ENCODE peak calls at places on chromosome 19, in nine cellular contexts. One of them, this sample, is unnamed.

GRCh38 chr19:50214699-50215543 is 11.5 kb downstream of the MYH14 start:
- DNase-seq in IMR-90: no peak
- DNase-seq in thoracic aorta: no peak
- DNase-seq in testis: no peak
- DNase-seq in bronchial epithelial cell: peak; percentile 29
- DNase-seq in esophagus squamous epithelium: no peak
- DNase-seq in CD8-positive, alpha-beta T cell: no peak
- DNase-seq in fibroblast of lung: no peak
- DNase-seq in hepatocyte: peak; percentile 79
- DNase-seq in this sample: peak; percentile 71

GRCh38 chr19:44356383-44357111 is at the start of gene ZNF112:
- DNase-seq in IMR-90: peak; percentile 91
- DNase-seq in thoracic aorta: peak; percentile 56
- DNase-seq in testis: peak; percentile 96
- DNase-seq in bronchial epithelial cell: peak; percentile 93
- DNase-seq in esophagus squamous epithelium: no peak
- DNase-seq in CD8-positive, alpha-beta T cell: no peak
- DNase-seq in fibroblast of lung: peak; percentile 92
- DNase-seq in hepatocyte: peak; percentile 93
- DNase-seq in this sample: peak; percentile 96

GRCh38 chr19:38389101-38389925 is 816 bp downstream of the SPRED3 start:
- DNase-seq in IMR-90: peak; percentile 82
- DNase-seq in thoracic aorta: peak; percentile 46
- DNase-seq in testis: peak; percentile 48
- DNase-seq in bronchial epithelial cell: peak; percentile 81
- DNase-seq in esophagus squamous epithelium: no peak
- DNase-seq in CD8-positive, alpha-beta T cell: peak; percentile 53
- DNase-seq in fibroblast of lung: peak; percentile 75
- DNase-seq in hepatocyte: peak; percentile 58
- DNase-seq in this sample: peak; percentile 53

GRCh38 chr19:34712606-34713261 is 21.3 kb upstream of the ZNF181 start:
- DNase-seq in IMR-90: peak; percentile 82
- DNase-seq in thoracic aorta: no peak
- DNase-seq in testis: peak; percentile 71
- DNase-seq in bronchial epithelial cell: peak; percentile 66
- DNase-seq in esophagus squamous epithelium: no peak
- DNase-seq in CD8-positive, alpha-beta T cell: peak; percentile 69
- DNase-seq in fibroblast of lung: peak; percentile 87
- DNase-seq in hepatocyte: peak; percentile 83
- DNase-seq in this sample: peak; percentile 89

GRCh38 chr19:42553292-42554045 is 25.2 kb upstream of the CEACAM1 start:
- DNase-seq in IMR-90: peak; percentile 67
- DNase-seq in thoracic aorta: no peak
- DNase-seq in testis: no peak
- DNase-seq in bronchial epithelial cell: peak; percentile 20
- DNase-seq in esophagus squamous epithelium: no peak
- DNase-seq in CD8-positive, alpha-beta T cell: peak; percentile 21
- DNase-seq in fibroblast of lung: peak; percentile 53
- DNase-seq in hepatocyte: no peak
- DNase-seq in this sample: peak; percentile 14

GRCh38 chr19:12764698-12765097 is 10.7 kb downstream of the HOOK2 start:
- DNase-seq in IMR-90: no peak
- DNase-seq in thoracic aorta: no peak
- DNase-seq in testis: no peak
- DNase-seq in bronchial epithelial cell: no peak
- DNase-seq in esophagus squamous epithelium: no peak
- DNase-seq in CD8-positive, alpha-beta T cell: no peak
- DNase-seq in fibroblast of lung: no peak
- DNase-seq in hepatocyte: no peak
- DNase-seq in this sample: no peak

GRCh38 chr19:11390933-11391680 is 7.0 kb upstream of the EPOR start:
- DNase-seq in IMR-90: no peak
- DNase-seq in thoracic aorta: no peak
- DNase-seq in testis: no peak
- DNase-seq in bronchial epithelial cell: no peak
- DNase-seq in esophagus squamous epithelium: no peak
- DNase-seq in CD8-positive, alpha-beta T cell: no peak
- DNase-seq in fibroblast of lung: no peak
- DNase-seq in hepatocyte: no peak
- DNase-seq in this sample: no peak

GRCh38 chr19:35055715-35056179 is 14.2 kb downstream of the HPN start:
- DNase-seq in IMR-90: no peak
- DNase-seq in thoracic aorta: no peak
- DNase-seq in testis: no peak
- DNase-seq in bronchial epithelial cell: peak; percentile 15
- DNase-seq in esophagus squamous epithelium: no peak
- DNase-seq in CD8-positive, alpha-beta T cell: no peak
- DNase-seq in fibroblast of lung: no peak
- DNase-seq in hepatocyte: peak; percentile 47
- DNase-seq in this sample: no peak

DNA sequence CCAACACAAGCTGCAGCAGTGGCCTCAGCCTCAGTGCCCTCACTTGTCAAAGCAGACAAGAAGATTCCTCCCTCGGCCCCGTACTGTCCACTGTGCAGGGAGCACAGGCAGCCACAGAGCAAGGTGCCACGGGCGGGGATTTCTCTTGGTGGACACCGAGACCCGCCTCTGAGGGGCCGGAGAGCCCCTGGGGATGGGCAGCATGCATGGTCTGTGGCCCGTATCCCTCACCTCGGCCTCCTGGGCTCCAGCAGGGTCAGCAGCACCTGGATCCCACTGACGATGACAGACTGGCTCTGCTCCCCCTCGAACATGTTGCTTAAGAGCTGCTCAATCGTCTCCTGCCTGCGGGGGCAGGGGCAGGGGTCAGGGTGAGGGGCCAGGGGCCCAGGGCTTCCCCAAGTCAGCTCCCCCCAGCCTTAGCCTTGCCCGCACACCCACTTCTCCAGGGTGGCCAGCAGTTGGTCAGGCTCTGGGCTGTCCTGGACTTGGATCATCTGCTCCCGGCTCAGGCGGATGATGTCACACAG is 13.4 kb upstream of the TMEM86B start:
- DNase-seq in IMR-90: no peak
- DNase-seq in thoracic aorta: no peak
- DNase-seq in testis: no peak
- DNase-seq in bronchial epithelial cell: no peak
- DNase-seq in esophagus squamous epithelium: no peak
- DNase-seq in CD8-positive, alpha-beta T cell: no peak
- DNase-seq in fibroblast of lung: no peak
- DNase-seq in hepatocyte: no peak
- DNase-seq in this sample: no peak
- H3K36me3 ChIP-seq in IMR-90: peaks cover 77% of the 10 kb centered on the region
- H3K36me3 ChIP-seq in thoracic aorta: peaks cover 84% of the 10 kb centered on the region
- H3K36me3 ChIP-seq in testis: no peaks in the 10 kb centered on the region
- H3K36me3 ChIP-seq in bronchial epithelial cell: peaks cover 61% of the 10 kb centered on the region
- H3K36me3 ChIP-seq in esophagus squamous epithelium: peaks cover 100% of the 10 kb centered on the region
- H3K36me3 ChIP-seq in CD8-positive, alpha-beta T cell: peaks cover 91% of the 10 kb centered on the region
- H3K36me3 ChIP-seq in fibroblast of lung: peaks cover 41% of the 10 kb centered on the region
- H3K36me3 ChIP-seq in hepatocyte: no peaks in the 10 kb centered on the region
- H3K36me3 ChIP-seq in this sample: peaks cover 53% of the 10 kb centered on the region

GRCh38 chr19:5222821-5223321 is 117.7 kb downstream of the PTPRS start:
- DNase-seq in IMR-90: no peak
- DNase-seq in thoracic aorta: no peak
- DNase-seq in testis: no peak
- DNase-seq in bronchial epithelial cell: no peak
- DNase-seq in esophagus squamous epithelium: no peak
- DNase-seq in CD8-positive, alpha-beta T cell: no peak
- DNase-seq in fibroblast of lung: no peak
- DNase-seq in hepatocyte: no peak
- DNase-seq in this sample: no peak

GRCh38 chr19:5225486-5226345 is 114.9 kb downstream of the PTPRS start:
- DNase-seq in IMR-90: no peak
- DNase-seq in thoracic aorta: no peak
- DNase-seq in testis: no peak
- DNase-seq in bronchial epithelial cell: no peak
- DNase-seq in esophagus squamous epithelium: no peak
- DNase-seq in CD8-positive, alpha-beta T cell: no peak
- DNase-seq in fibroblast of lung: no peak
- DNase-seq in hepatocyte: no peak
- DNase-seq in this sample: peak; percentile 44

GRCh38 chr19:5220866-5221265 is 119.7 kb downstream of the PTPRS start:
- DNase-seq in IMR-90: no peak
- DNase-seq in thoracic aorta: no peak
- DNase-seq in testis: no peak
- DNase-seq in bronchial epithelial cell: no peak
- DNase-seq in esophagus squamous epithelium: no peak
- DNase-seq in CD8-positive, alpha-beta T cell: no peak
- DNase-seq in fibroblast of lung: no peak
- DNase-seq in hepatocyte: no peak
- DNase-seq in this sample: no peak

GRCh38 chr19:5222178-5222577 is 118.4 kb downstream of the PTPRS start:
- DNase-seq in IMR-90: no peak
- DNase-seq in thoracic aorta: no peak
- DNase-seq in testis: no peak
- DNase-seq in bronchial epithelial cell: no peak
- DNase-seq in esophagus squamous epithelium: no peak
- DNase-seq in CD8-positive, alpha-beta T cell: no peak
- DNase-seq in fibroblast of lung: no peak
- DNase-seq in hepatocyte: no peak
- DNase-seq in this sample: no peak

DNA sequence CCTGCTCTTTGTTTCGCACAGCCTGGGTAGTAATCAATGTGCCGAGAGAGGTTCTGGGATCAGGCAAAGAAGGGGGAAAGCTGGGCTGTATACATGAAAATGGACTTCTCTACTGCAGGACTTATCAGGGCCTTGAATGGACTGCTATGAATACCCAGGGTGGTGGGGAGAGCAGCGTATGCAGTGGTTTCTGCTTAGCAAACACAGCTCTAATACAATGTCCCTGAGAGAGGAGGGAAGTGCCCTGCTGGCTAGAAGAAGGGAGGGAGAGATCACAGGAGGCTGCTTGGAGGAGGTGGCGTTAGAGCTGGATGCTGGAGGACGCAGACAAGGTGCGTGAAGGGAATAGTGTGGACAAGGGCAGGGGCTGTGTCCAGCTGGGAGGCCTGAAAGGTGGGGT is 116.1 kb downstream of the PTPRS start:
- DNase-seq in IMR-90: no peak
- DNase-seq in thoracic aorta: no peak
- DNase-seq in testis: no peak
- DNase-seq in bronchial epithelial cell: no peak
- DNase-seq in esophagus squamous epithelium: no peak
- DNase-seq in CD8-positive, alpha-beta T cell: no peak
- DNase-seq in fibroblast of lung: no peak
- DNase-seq in hepatocyte: no peak
- DNase-seq in this sample: no peak
- H3K4me3 ChIP-seq in IMR-90: no peak overlapping the region
- H3K4me3 ChIP-seq in thoracic aorta: no peak overlapping the region
- H3K4me3 ChIP-seq in testis: no peak overlapping the region
- H3K4me3 ChIP-seq in bronchial epithelial cell: no peak overlapping the region
- H3K4me3 ChIP-seq in esophagus squamous epithelium: no peak overlapping the region
- H3K4me3 ChIP-seq in CD8-positive, alpha-beta T cell: no peak overlapping the region
- H3K4me3 ChIP-seq in fibroblast of lung: no peak overlapping the region
- H3K4me3 ChIP-seq in hepatocyte: no peak overlapping the region
- H3K4me3 ChIP-seq in this sample: no peak overlapping the region

GRCh38 chr19:8453616-8454015 is 8.8 kb downstream of the HNRNPM start:
- DNase-seq in IMR-90: no peak
- DNase-seq in thoracic aorta: no peak
- DNase-seq in testis: no peak
- DNase-seq in bronchial epithelial cell: no peak
- DNase-seq in esophagus squamous epithelium: no peak
- DNase-seq in CD8-positive, alpha-beta T cell: no peak
- DNase-seq in fibroblast of lung: no peak
- DNase-seq in hepatocyte: no peak
- DNase-seq in this sample: no peak

GRCh38 chr19:8455018-8455417 is 10.2 kb downstream of the HNRNPM start:
- DNase-seq in IMR-90: no peak
- DNase-seq in thoracic aorta: no peak
- DNase-seq in testis: no peak
- DNase-seq in bronchial epithelial cell: no peak
- DNase-seq in esophagus squamous epithelium: no peak
- DNase-seq in CD8-positive, alpha-beta T cell: no peak
- DNase-seq in fibroblast of lung: no peak
- DNase-seq in hepatocyte: no peak
- DNase-seq in this sample: no peak

GRCh38 chr19:8452446-8453123 is 7.8 kb downstream of the HNRNPM start:
- DNase-seq in IMR-90: no peak
- DNase-seq in thoracic aorta: no peak
- DNase-seq in testis: no peak
- DNase-seq in bronchial epithelial cell: no peak
- DNase-seq in esophagus squamous epithelium: no peak
- DNase-seq in CD8-positive, alpha-beta T cell: no peak
- DNase-seq in fibroblast of lung: no peak
- DNase-seq in hepatocyte: no peak
- DNase-seq in this sample: no peak

GRCh38 chr19:8456064-8456463 is 11.3 kb downstream of the HNRNPM start:
- DNase-seq in IMR-90: no peak
- DNase-seq in thoracic aorta: no peak
- DNase-seq in testis: no peak
- DNase-seq in bronchial epithelial cell: no peak
- DNase-seq in esophagus squamous epithelium: no peak
- DNase-seq in CD8-positive, alpha-beta T cell: no peak
- DNase-seq in fibroblast of lung: no peak
- DNase-seq in hepatocyte: no peak
- DNase-seq in this sample: no peak

DNA sequence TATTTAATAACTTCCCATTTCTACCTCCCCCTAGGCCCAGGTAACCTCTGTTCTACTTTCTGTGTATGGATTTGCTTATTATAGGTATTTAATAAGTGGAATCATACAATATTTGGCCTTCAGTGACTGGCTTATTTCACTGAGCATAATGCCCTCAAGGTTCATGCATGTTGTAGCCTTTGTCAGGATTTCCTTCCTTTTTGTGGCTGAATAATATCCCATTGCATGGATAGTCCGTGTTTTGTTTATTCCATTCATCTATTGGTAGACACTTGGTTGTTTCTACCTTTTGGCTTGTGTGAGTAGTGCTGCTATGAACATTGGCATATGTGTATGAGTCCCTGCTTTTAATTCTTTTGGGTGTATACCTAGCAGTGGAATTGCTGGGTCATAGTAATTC is 9.4 kb downstream of the HNRNPM start:
- DNase-seq in IMR-90: no peak
- DNase-seq in thoracic aorta: no peak
- DNase-seq in testis: no peak
- DNase-seq in bronchial epithelial cell: no peak
- DNase-seq in esophagus squamous epithelium: no peak
- DNase-seq in CD8-positive, alpha-beta T cell: no peak
- DNase-seq in fibroblast of lung: no peak
- DNase-seq in hepatocyte: no peak
- DNase-seq in this sample: no peak
- H3K36me3 ChIP-seq in IMR-90: peaks cover 17% of the 10 kb centered on the region
- H3K36me3 ChIP-seq in thoracic aorta: peaks cover 8% of the 10 kb centered on the region
- H3K36me3 ChIP-seq in testis: no peaks in the 10 kb centered on the region
- H3K36me3 ChIP-seq in bronchial epithelial cell: peaks cover 15% of the 10 kb centered on the region
- H3K36me3 ChIP-seq in esophagus squamous epithelium: peaks cover 66% of the 10 kb centered on the region
- H3K36me3 ChIP-seq in CD8-positive, alpha-beta T cell: peaks cover 17% of the 10 kb centered on the region
- H3K36me3 ChIP-seq in fibroblast of lung: peaks cover 2% of the 10 kb centered on the region
- H3K36me3 ChIP-seq in hepatocyte: no peaks in the 10 kb centered on the region
- H3K36me3 ChIP-seq in this sample: peaks cover 42% of the 10 kb centered on the region

DNA sequence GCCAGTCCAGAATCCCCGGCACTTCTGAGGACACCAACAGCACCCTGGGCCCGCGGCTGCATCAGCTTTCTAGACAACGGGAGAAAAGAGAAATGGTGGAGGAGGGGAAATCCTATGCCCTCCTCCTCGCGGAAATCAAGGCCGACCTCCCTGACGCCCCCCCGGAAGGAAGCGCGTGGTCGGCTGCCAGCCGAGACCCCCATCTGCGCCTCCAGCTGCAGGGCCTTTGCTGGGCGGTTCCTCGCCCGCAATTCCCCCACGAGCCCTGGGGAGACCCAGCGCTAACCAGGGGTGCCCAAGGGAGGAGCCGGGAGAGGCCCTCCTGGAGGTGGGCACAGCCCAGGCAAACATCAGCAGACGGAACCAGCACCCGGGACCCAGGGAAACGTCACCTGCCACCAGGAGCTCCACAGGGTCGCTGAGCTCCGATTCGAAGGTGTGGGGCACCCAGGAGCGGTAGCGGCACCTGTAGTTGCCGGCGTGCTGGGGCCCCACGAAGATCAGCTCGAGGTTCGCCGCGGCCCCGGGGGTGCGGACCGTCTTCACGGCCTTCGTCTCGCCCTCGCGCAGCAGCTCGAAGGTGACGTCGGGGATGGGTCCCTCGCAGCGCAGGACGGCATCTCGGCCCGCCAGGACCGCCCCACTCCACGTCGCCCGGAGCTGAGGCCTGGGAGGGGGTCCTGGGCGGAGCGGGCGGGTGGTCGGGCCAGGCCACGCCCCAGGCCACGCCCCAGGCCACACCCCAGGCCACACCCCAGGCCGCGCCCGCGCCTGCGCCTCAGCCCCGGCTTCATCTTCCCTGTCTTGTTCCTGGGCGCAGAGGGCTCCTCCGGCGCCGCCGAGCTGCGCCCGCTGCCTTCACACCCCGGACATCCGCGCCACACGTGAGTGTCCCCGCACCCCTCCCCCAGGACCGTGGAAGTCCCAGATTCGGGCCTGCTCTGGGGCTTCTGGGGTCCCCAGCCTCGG is 6.0 kb downstream of the A1BG start:
- DNase-seq in IMR-90: peak; percentile 63
- DNase-seq in thoracic aorta: no peak
- DNase-seq in testis: peak; percentile 65
- DNase-seq in bronchial epithelial cell: no peak
- DNase-seq in esophagus squamous epithelium: no peak
- DNase-seq in CD8-positive, alpha-beta T cell: peak; percentile 84
- DNase-seq in fibroblast of lung: peak; percentile 72
- DNase-seq in hepatocyte: peak; percentile 87
- DNase-seq in this sample: peak; percentile 71
- H3K4me3 ChIP-seq in IMR-90: peak overlapping the region; percentile 66
- H3K4me3 ChIP-seq in thoracic aorta: peak overlapping the region; percentile 75
- H3K4me3 ChIP-seq in testis: peak overlapping the region; percentile 55
- H3K4me3 ChIP-seq in bronchial epithelial cell: peak overlapping the region; percentile 36
- H3K4me3 ChIP-seq in esophagus squamous epithelium: peak overlapping the region; percentile 69
- H3K4me3 ChIP-seq in CD8-positive, alpha-beta T cell: peak overlapping the region; percentile 95
- H3K4me3 ChIP-seq in fibroblast of lung: peak overlapping the region; percentile 75
- H3K4me3 ChIP-seq in hepatocyte: peak overlapping the region; percentile 99
- H3K4me3 ChIP-seq in this sample: peak overlapping the region; percentile 69

This sample was measured in SJCRH30.